ENCODE peak calls at places on chromosomes 1 and 21, in seven cellular contexts. E, Z, Q, D, A, K and F are unnamed samples.

GRCh38 chr1:211328866-211329265 is 2.2 kb downstream of the TRAF5 start:
- DNase-seq in E (no peak), Z (peak; percentile 17), Q (no peak), D (no peak), A (no peak), K (no peak), F (no peak)

GRCh38 chr1:181159451-181160151 is 71.1 kb downstream of the IER5 start:
- DNase-seq in E (no peak), Z (no peak), Q (peak; percentile 55), D (no peak), A (no peak), K (no peak), F (no peak)

GRCh38 chr1:244450597-244451538 is 841 bp downstream of the ADSS2 start:
- DNase-seq in E (peak; percentile 40), Z (peak; percentile 31), Q (peak; percentile 89), D (peak; percentile 77), A (no peak), K (peak; percentile 27), F (peak; percentile 32)

GRCh38 chr1:36737767-36738166 is 255.1 kb upstream of the CSF3R start:
- DNase-seq in E (peak; percentile 21), Z (peak; percentile 15), Q (no peak), D (no peak), A (no peak), K (no peak), F (no peak)

GRCh38 chr1:91165033-91165654 is 143.3 kb upstream of the ZNF644 start:
- DNase-seq in E (peak; percentile 90), Z (peak; percentile 88), Q (peak; percentile 45), D (peak; percentile 59), A (peak; percentile 68), K (peak; percentile 71), F (peak; percentile 72)

GRCh38 chr1:219236095-219236494 is 62.4 kb downstream of the LYPLAL1 start:
- DNase-seq in E (no peak), Z (no peak), Q (no peak), D (no peak), A (no peak), K (no peak), F (no peak)

GRCh38 chr1:154559496-154559950 is 1.1 kb upstream of the UBE2Q1 start:
- DNase-seq in E (peak; percentile 97), Z (peak; percentile 94), Q (peak; percentile 94), D (peak; percentile 94), A (peak; percentile 76), K (peak; percentile 89), F (peak; percentile 89)

GRCh38 chr1:202063093-202063492 is 52.7 kb downstream of the ELF3 start:
- DNase-seq in E (peak; percentile 87), Z (peak; percentile 42), Q (peak; percentile 39), D (peak; percentile 87), A (no peak), K (no peak), F (peak; percentile 43)

GRCh38 chr1:206050655-206051235 is 2.2 kb upstream of the RHEX start:
- DNase-seq in E (no peak), Z (no peak), Q (peak; percentile 2), D (no peak), A (no peak), K (peak; percentile 34), F (no peak)

GRCh38 chr1:59427155-59427554 is 130.3 kb downstream of the FGGY start:
- DNase-seq in E (peak; percentile 56), Z (no peak), Q (peak; percentile 83), D (no peak), A (no peak), K (peak; percentile 94), F (no peak)

GRCh38 chr1:63698001-63698838 is 75.6 kb upstream of the ROR1 start:
- DNase-seq in E (no peak), Z (no peak), Q (peak; percentile 33), D (no peak), A (no peak), K (no peak), F (no peak)

GRCh38 chr1:183827801-183828200 is 22.9 kb downstream of the RGL1 start:
- DNase-seq in E (no peak), Z (no peak), Q (no peak), D (no peak), A (no peak), K (no peak), F (no peak)

GRCh38 chr1:167797005-167797404 is 75.2 kb downstream of the MPZL1 start:
- DNase-seq in E (peak; percentile 96), Z (peak; percentile 72), Q (peak; percentile 99), D (peak; percentile 97), A (no peak), K (peak; percentile 53), F (no peak)

GRCh38 chr1:176545034-176545639 is 82.2 kb downstream of the PAPPA2 start:
- DNase-seq in E (no peak), Z (no peak), Q (no peak), D (no peak), A (no peak), K (no peak), F (no peak)
- H2BK5ac ChIP-seq in E (no peak overlapping the region), Z (no peak overlapping the region), Q (no peak overlapping the region), D (no peak overlapping the region), A (no peak overlapping the region), K (no peak overlapping the region), F (no peak overlapping the region)

GRCh38 chr1:189697113-189697512 is 780.6 kb downstream of the BRINP3 start:
- DNase-seq in E (no peak), Z (no peak), Q (no peak), D (no peak), A (no peak), K (peak; percentile 73), F (no peak)

GRCh38 chr1:189693140-189693539 is 784.5 kb downstream of the BRINP3 start:
- DNase-seq in E (peak; percentile 46), Z (no peak), Q (no peak), D (no peak), A (no peak), K (no peak), F (no peak)

GRCh38 chr1:189696297-189696696 is 781.4 kb downstream of the BRINP3 start:
- DNase-seq in E (no peak), Z (no peak), Q (no peak), D (no peak), A (no peak), K (no peak), F (no peak)
- H2BK5ac ChIP-seq in E (no peak overlapping the region), Z (no peak overlapping the region), Q (no peak overlapping the region), D (no peak overlapping the region), A (no peak overlapping the region), K (no peak overlapping the region), F (no peak overlapping the region)

GRCh38 chr1:24557220-24557619 is 1.3 kb downstream of the NCMAP start:
- DNase-seq in E (no peak), Z (no peak), Q (no peak), D (no peak), A (no peak), K (no peak), F (no peak)
- H2BK5ac ChIP-seq in E (no peak overlapping the region), Z (no peak overlapping the region), Q (no peak overlapping the region), D (no peak overlapping the region), A (no peak overlapping the region), K (no peak overlapping the region), F (peak overlapping the region; percentile 69)

DNA sequence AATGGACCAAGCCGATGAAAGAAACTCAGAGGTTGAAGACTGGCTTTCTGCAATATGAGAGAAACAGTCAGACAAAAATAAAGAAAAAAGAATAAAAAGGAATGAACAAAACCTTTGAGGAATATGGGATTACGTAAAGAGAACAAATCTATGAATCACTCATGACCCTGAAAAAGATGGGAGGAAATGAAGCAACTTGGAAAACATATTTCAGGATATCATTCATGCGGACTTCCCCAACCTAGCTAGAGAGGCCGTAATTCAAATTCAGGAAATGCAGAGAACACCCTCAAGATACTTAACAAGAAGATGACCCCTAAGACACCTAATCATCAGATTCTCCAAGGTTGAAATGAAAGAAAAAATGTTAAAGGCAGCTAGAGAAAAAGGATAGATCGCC is 705.3 kb upstream of the CHRM3 start:
- DNase-seq in E (no peak), Z (no peak), Q (peak; percentile 78), D (peak; percentile 35), A (no peak), K (no peak), F (no peak)
- H2BK5ac ChIP-seq in E (no peak overlapping the region), Z (no peak overlapping the region), Q (no peak overlapping the region), D (no peak overlapping the region), A (no peak overlapping the region), K (no peak overlapping the region), F (no peak overlapping the region)

GRCh38 chr1:43056981-43057391 is 98.3 kb upstream of the SLC2A1 start:
- DNase-seq in E (no peak), Z (no peak), Q (peak; percentile 65), D (no peak), A (no peak), K (no peak), F (no peak)

GRCh38 chr1:43053040-43053439 is 94.4 kb upstream of the SLC2A1 start:
- DNase-seq in E (peak; percentile 78), Z (no peak), Q (no peak), D (no peak), A (no peak), K (no peak), F (no peak)

GRCh38 chr1:43057567-43057966 is 98.9 kb upstream of the SLC2A1 start:
- DNase-seq in E (no peak), Z (no peak), Q (no peak), D (no peak), A (no peak), K (no peak), F (no peak)

GRCh38 chr1:43056460-43056859 is 97.8 kb upstream of the SLC2A1 start:
- DNase-seq in E (no peak), Z (no peak), Q (no peak), D (no peak), A (no peak), K (no peak), F (no peak)

GRCh38 chr1:43054961-43055360 is 96.3 kb upstream of the SLC2A1 start:
- DNase-seq in E (peak; percentile 94), Z (no peak), Q (peak; percentile 40), D (peak; percentile 34), A (no peak), K (peak; percentile 28), F (no peak)
- H2BK5ac ChIP-seq in E (no peak overlapping the region), Z (no peak overlapping the region), Q (no peak overlapping the region), D (no peak overlapping the region), A (no peak overlapping the region), K (no peak overlapping the region), F (no peak overlapping the region)

GRCh38 chr1:67431156-67431765 is 1.1 kb upstream of the SERBP1 start:
- DNase-seq in E (no peak), Z (no peak), Q (no peak), D (no peak), A (no peak), K (no peak), F (no peak)
- H2BK5ac ChIP-seq in E (no peak overlapping the region), Z (no peak overlapping the region), Q (peak overlapping the region; percentile 55), D (no peak overlapping the region), A (peak overlapping the region; percentile 91), K (no peak overlapping the region), F (no peak overlapping the region)

DNA sequence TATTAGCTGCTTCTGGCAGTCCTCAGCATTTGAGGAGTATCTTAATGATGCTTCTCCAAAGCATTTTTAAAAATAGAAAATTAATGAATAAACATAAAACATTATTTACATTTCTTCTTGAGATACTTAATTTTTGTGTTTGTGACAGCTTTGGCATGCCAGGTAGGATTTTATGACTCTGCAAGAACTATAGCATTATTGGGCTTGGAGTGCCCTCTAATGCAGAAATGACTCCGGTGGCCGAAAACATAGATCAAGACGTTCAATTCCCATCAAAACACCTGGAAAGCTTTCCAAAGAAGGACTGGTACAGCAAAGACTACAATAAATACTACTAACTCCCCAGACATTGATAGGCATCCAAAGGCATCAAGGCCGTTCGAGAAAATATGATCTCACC is 366.4 kb upstream of the CXADR start:
- DNase-seq in E (peak; percentile 29), Z (no peak), Q (no peak), D (no peak), A (no peak), K (no peak), F (no peak)
- H2BK5ac ChIP-seq in E (no peak overlapping the region), Z (no peak overlapping the region), Q (no peak overlapping the region), D (no peak overlapping the region), A (no peak overlapping the region), K (no peak overlapping the region), F (no peak overlapping the region)